ENCODE peak calls at places on chromosomes 12 and 14, in eight cellular contexts. G is Peyer's patch, D is caudate nucleus, X is Calu3, Y is AG04450, A is nucleus accumbens, Q is germinal center, L is foreskin fibroblast. V is an unnamed sample.

GRCh38 chr12:42568952-42569916 is 20.3 kb downstream of the PRICKLE1 start:
- DNase-seq in Q (peak), D (no peak), L (no peak), Y (no peak), A (no peak), G (no peak), X (no peak), V (peak)

GRCh38 chr12:108564724-108565123 is 2.3 kb downstream of the ISCU start:
- DNase-seq in L (no peak), Y (no peak), A (no peak), D (no peak), Q (no peak), X (no peak), G (no peak), V (no peak)

GRCh38 chr14:99575043-99576023 is 28.7 kb downstream of the CCDC85C start:
- DNase-seq in L (no peak), Q (no peak), G (no peak), D (no peak), A (no peak), X (peak), Y (no peak), V (no peak)

GRCh38 chr12:104342635-104343249 is 39.2 kb downstream of the EID3 start:
- DNase-seq in Q (no peak), L (no peak), X (no peak), D (no peak), G (no peak), Y (no peak), A (no peak), V (no peak)

GRCh38 chr12:31118347-31118830 is 44.7 kb downstream of the DDX11 start:
- DNase-seq in Y (no peak), A (no peak), Q (no peak), G (peak), L (no peak), D (no peak), X (no peak), V (peak)

GRCh38 chr12:111643428-111643826 is 42.3 kb downstream of the BRAP start:
- DNase-seq in Y (peak), D (no peak), Q (no peak), A (no peak), G (no peak), L (peak), X (no peak), V (no peak)

GRCh38 chr14:53953828-53954550 is 2.6 kb downstream of the BMP4 start:
- DNase-seq in G (no peak), X (peak), Y (no peak), L (peak), D (no peak), Q (no peak), A (no peak), V (peak)

GRCh38 chr12:91432079-91432478 is 249.5 kb upstream of the DCN start:
- DNase-seq in D (no peak), Q (no peak), L (peak), A (no peak), G (no peak), Y (no peak), X (no peak), V (no peak)

GRCh38 chr12:94165152-94165551 is 16.8 kb downstream of the PLXNC1 start:
- DNase-seq in A (no peak), Y (no peak), D (no peak), X (no peak), L (no peak), Q (no peak), G (no peak), V (no peak)

GRCh38 chr14:99234982-99235491 is 37.0 kb downstream of the BCL11B start:
- DNase-seq in Q (no peak), Y (no peak), A (no peak), L (no peak), X (no peak), G (no peak), D (no peak), V (no peak)

GRCh38 chr12:113208041-113208934 is 13.0 kb upstream of the TPCN1 start:
- DNase-seq in X (no peak), D (no peak), L (peak), G (peak), Y (no peak), A (peak), Q (peak), V (peak)

GRCh38 chr14:56585461-56586084 is 6.0 kb downstream of the TMEM260 start:
- DNase-seq in A (no peak), Y (no peak), X (no peak), Q (no peak), L (no peak), G (no peak), D (no peak), V (no peak)

GRCh38 chr12:131943389-131943788 is 6.4 kb upstream of the EP400 start:
- DNase-seq in A (no peak), L (no peak), X (no peak), Q (no peak), Y (no peak), D (no peak), G (no peak), V (no peak)

GRCh38 chr12:54159140-54159539 is 29.6 kb downstream of the SMUG1 start:
- DNase-seq in X (no peak), L (no peak), G (peak), Y (no peak), D (no peak), Q (peak), A (no peak), V (no peak)

GRCh38 chr12:104833756-104834155 is 124.3 kb downstream of the SLC41A2 start:
- DNase-seq in D (no peak), X (no peak), Y (no peak), Q (no peak), G (no peak), L (no peak), A (no peak), V (no peak)

GRCh38 chr12:17459214-17459613 is 630.8 kb downstream of the RERGL start:
- DNase-seq in G (no peak), Q (no peak), A (no peak), Y (no peak), L (no peak), D (no peak), X (no peak), V (no peak)

GRCh38 chr12:120705618-120706017 is 4.6 kb upstream of the UNC119B start:
- DNase-seq in G (no peak), A (no peak), L (no peak), Y (no peak), Q (no peak), X (no peak), D (no peak), V (no peak)

GRCh38 chr14:21101802-21102413 is 1.0 kb downstream of the TMEM253 start:
- DNase-seq in G (no peak), Y (no peak), D (no peak), L (no peak), A (no peak), Q (no peak), X (no peak), V (no peak)

GRCh38 chr14:104545151-104545931 is 34.2 kb upstream of the C14orf180 start:
- DNase-seq in L (no peak), X (no peak), Y (no peak), D (no peak), G (no peak), A (peak), Q (no peak), V (no peak)

GRCh38 chr14:79018846-79019245 is 848.7 kb downstream of the NRXN3 start:
- DNase-seq in Q (no peak), A (no peak), L (peak), G (no peak), D (no peak), Y (peak), X (no peak), V (no peak)